ENCODE peak calls at places on chromosomes 13 and 19, in five cellular contexts. W is A549, Q is HepG2, H is GM12878, J is H1. D is an unnamed sample. For H3K4me1, the result is how much of the 10 kb centered on the place peaks cover.

GRCh38 chr19:1181606-1182005 is 7.5 kb upstream of the SBNO2 start:
- DNase-seq in W (no peak), Q (no peak), H (no peak), J (no peak), D (no peak)

GRCh38 chr13:98961204-98962105 is 16.4 kb downstream of the DOCK9 start:
- DNase-seq in W (no peak), Q (no peak), H (no peak), J (no peak), D (no peak)

GRCh38 chr19:46821512-46822359 is 28.9 kb downstream of the AP2S1 start:
- DNase-seq in W (no peak), Q (no peak), H (no peak), J (no peak), D (no peak)

GRCh38 chr19:2268861-2269243 is 12.6 kb upstream of the JSRP1 start:
- DNase-seq in W (no peak), Q (no peak), H (no peak), J (no peak), D (no peak)

GRCh38 chr19:44745386-44745831 is 3.1 kb upstream of the BCL3 start:
- DNase-seq in W (peak), Q (no peak), H (no peak), J (no peak), D (no peak)

GRCh38 chr13:100129605-100130004 is 40.7 kb downstream of the PCCA start:
- DNase-seq in W (no peak), Q (no peak), H (peak), J (no peak), D (no peak)

GRCh38 chr19:19453129-19453461 is 47.6 kb downstream of the GATAD2A start:
- DNase-seq in W (no peak), Q (no peak), H (no peak), J (no peak), D (no peak)

GRCh38 chr13:109998808-109999528 is 212.6 kb upstream of the IRS2 start:
- DNase-seq in W (peak), Q (no peak), H (no peak), J (no peak), D (no peak)

GRCh38 chr13:49667773-49668172 is 23.5 kb downstream of the EBPL start:
- DNase-seq in W (no peak), Q (no peak), H (no peak), J (no peak), D (no peak)

GRCh38 chr19:47210689-47211316 is 20.2 kb downstream of the BBC3 start:
- DNase-seq in W (peak), Q (peak), H (no peak), J (peak), D (peak)

GRCh38 chr19:9931629-9932028 is 4.7 kb downstream of the OLFM2 start:
- DNase-seq in W (no peak), Q (no peak), H (no peak), J (no peak), D (no peak)

GRCh38 chr19:49916839-49917733 is 11.9 kb upstream of the ATF5 start:
- DNase-seq in W (no peak), Q (no peak), H (no peak), J (no peak), D (no peak)

GRCh38 chr19:39845621-39846175 is 481 bp downstream of the FBL start:
- DNase-seq in W (peak), Q (no peak), H (no peak), J (no peak), D (peak)

GRCh38 chr13:105446197-105446596 is 1089.3 kb downstream of the EFNB2 start:
- DNase-seq in W (no peak), Q (no peak), H (no peak), J (no peak), D (no peak)

GRCh38 chr13:48278806-48279205 is 24.7 kb upstream of the RB1 start:
- DNase-seq in W (no peak), Q (no peak), H (no peak), J (no peak), D (no peak)

GRCh38 chr19:5907216-5907615 is 2.5 kb downstream of the VMAC start:
- DNase-seq in W (no peak), Q (no peak), H (no peak), J (no peak), D (no peak)

GRCh38 chr13:102643656-102644055 is 46.9 kb downstream of the TPP2 start:
- DNase-seq in W (no peak), Q (no peak), H (no peak), J (no peak), D (no peak)

GRCh38 chr13:67042556-67042955 is 187.6 kb downstream of the PCDH9 start:
- DNase-seq in W (no peak), Q (no peak), H (no peak), J (no peak), D (no peak)

GRCh38 chr13:78334059-78334458 is 269.3 kb downstream of the POU4F1 start:
- DNase-seq in W (no peak), Q (no peak), H (no peak), J (no peak), D (no peak)

GRCh38 chr13:49733181-49733951 is 42.1 kb upstream of the EBPL start:
- DNase-seq in W (no peak), Q (peak), H (no peak), J (no peak), D (no peak)

GRCh38 chr13:102392810-102393209 is 9.0 kb downstream of the FGF14 start:
- DNase-seq in W (no peak), Q (no peak), H (no peak), J (no peak), D (no peak)

GRCh38 chr19:7346488-7346971 is 2.2 kb upstream of the ARHGEF18 start:
- DNase-seq in W (no peak), Q (peak), H (no peak), J (no peak), D (no peak)

GRCh38 chr13:65555973-65556372 is 1674.2 kb downstream of the PCDH9 start:
- DNase-seq in W (no peak), Q (no peak), H (no peak), J (no peak), D (no peak)

GRCh38 chr13:74761794-74762193 is 627.6 kb upstream of the KLF12 start:
- DNase-seq in W (no peak), Q (no peak), H (no peak), J (no peak), D (no peak)

GRCh38 chr19:2517881-2518601 is 42.1 kb downstream of the GADD45B start:
- DNase-seq in W (no peak), Q (no peak), H (no peak), J (no peak), D (no peak)

GRCh38 chr13:113171250-113172125 is 13.0 kb downstream of the PROZ start:
- DNase-seq in W (no peak), Q (no peak), H (no peak), J (no peak), D (no peak)

GRCh38 chr13:106161186-106161585 is 374.3 kb downstream of the EFNB2 start:
- DNase-seq in W (no peak), Q (no peak), H (no peak), J (no peak), D (no peak)

GRCh38 chr13:40205771-40206240 is 460.6 kb downstream of the FOXO1 start:
- DNase-seq in W (no peak), Q (no peak), H (no peak), J (no peak), D (no peak)

GRCh38 chr13:62431852-62432251 is 1016.2 kb upstream of the PCDH20 start:
- DNase-seq in W (no peak), Q (no peak), H (no peak), J (no peak), D (no peak)

GRCh38 chr19:55080915-55081772 is 5.5 kb downstream of the EPS8L1 start:
- DNase-seq in W (peak), Q (peak), H (peak), J (peak), D (peak)

GRCh38 chr19:46487802-46488445 is 7.7 kb downstream of the PNMA8B start:
- DNase-seq in W (peak), Q (peak), H (no peak), J (peak), D (peak)

GRCh38 chr19:8085606-8086464 is 33.3 kb downstream of the CCL25 start:
- DNase-seq in W (peak), Q (peak), H (no peak), J (no peak), D (peak)

GRCh38 chr13:20411638-20412342 is 113.9 kb downstream of the CRYL1 start:
- DNase-seq in W (no peak), Q (no peak), H (peak), J (no peak), D (no peak)

GRCh38 chr13:51697855-51698254 is 106.1 kb downstream of the DHRS12 start:
- DNase-seq in W (no peak), Q (no peak), H (no peak), J (no peak), D (no peak)

GRCh38 chr19:54817670-54818536 is 1.6 kb downstream of the KIR3DL1 start:
- DNase-seq in W (no peak), Q (no peak), H (no peak), J (no peak), D (no peak)

GRCh38 chr19:15623711-15624318 is 8.8 kb downstream of the CYP4F8 start:
- DNase-seq in W (no peak), Q (no peak), H (no peak), J (no peak), D (peak)

GRCh38 chr19:35024095-35024494 is 6.2 kb upstream of the SCN1B start:
- DNase-seq in W (no peak), Q (no peak), H (no peak), J (no peak), D (no peak)
- H3K4me1 ChIP-seq in W (under half), Q (under half), H (under half), J (under half), D (under half)

DNA sequence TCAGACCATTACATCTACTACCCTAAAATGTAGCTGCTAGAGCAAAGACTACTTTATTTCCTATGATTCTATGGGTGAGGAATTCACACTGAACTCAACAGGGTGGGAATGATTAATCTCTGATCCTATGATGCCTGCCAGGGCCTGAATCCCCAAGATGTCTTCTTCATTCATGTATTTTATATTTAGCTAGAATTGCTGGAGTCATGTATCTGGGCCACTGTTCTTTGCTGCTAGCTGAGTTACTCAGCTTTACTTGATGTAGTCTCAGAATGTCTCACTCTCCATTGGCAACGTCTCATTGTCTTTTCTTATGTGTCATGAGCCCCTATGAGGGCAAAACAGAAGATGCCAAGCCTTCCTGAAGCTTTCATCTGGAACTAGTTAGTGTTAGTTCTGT is 21.1 kb downstream of the ZNF582 start:
- DNase-seq in W (no peak), Q (no peak), H (no peak), J (no peak), D (no peak)
- TF ChIP-seq HDAC2 in W (no peak), Q (no peak), H (no peak), J (no peak), D (no peak)

GRCh38 chr19:38690832-38691231 is 43.4 kb downstream of the ACTN4 start:
- DNase-seq in W (no peak), Q (no peak), H (no peak), J (no peak), D (no peak)
- H3K4me1 ChIP-seq in W (half or more), Q (half or more), H (half or more), J (under half), D (under half)

GRCh38 chr19:4606921-4607678 is 32.2 kb upstream of the TNFAIP8L1 start:
- DNase-seq in W (no peak), Q (no peak), H (no peak), J (peak), D (no peak)
- TF ChIP-seq HDAC2 in W (no peak), Q (peak), H (no peak), J (peak), D (peak)

DNA sequence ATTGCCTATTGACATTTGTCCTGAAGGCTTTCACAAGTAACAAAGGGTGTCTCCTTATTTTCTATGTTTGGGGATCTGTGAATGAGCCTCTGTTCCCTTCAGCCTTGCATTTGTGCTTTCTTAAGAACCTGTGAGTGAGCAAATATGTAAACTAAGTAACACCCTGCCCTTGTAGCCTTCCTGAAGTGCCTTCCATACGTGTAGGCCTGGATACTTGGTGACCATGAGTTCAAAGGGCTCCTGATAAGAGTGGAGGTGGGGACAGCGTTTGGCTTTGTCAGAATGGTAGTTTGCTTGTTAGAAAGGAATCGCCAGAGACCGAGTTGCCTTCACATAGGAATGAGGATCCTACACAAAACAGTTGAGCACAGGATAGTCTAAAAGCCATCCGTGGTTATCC is 14.5 kb upstream of the CCDC97 start:
- DNase-seq in W (no peak), Q (no peak), H (no peak), J (no peak), D (no peak)
- H3K4me1 ChIP-seq in W (under half), Q (under half), H (under half), J (under half), D (under half)

GRCh38 chr19:29805026-29805925 is 6.5 kb upstream of the CCNE1 start:
- DNase-seq in W (no peak), Q (peak), H (no peak), J (no peak), D (no peak)

GRCh38 chr19:29807178-29807577 is 4.6 kb upstream of the CCNE1 start:
- DNase-seq in W (no peak), Q (no peak), H (no peak), J (no peak), D (no peak)

GRCh38 chr19:29807870-29808405 is 3.9 kb upstream of the CCNE1 start:
- DNase-seq in W (no peak), Q (no peak), H (no peak), J (no peak), D (no peak)

GRCh38 chr19:29804493-29804892 is 7.3 kb upstream of the CCNE1 start:
- DNase-seq in W (no peak), Q (no peak), H (peak), J (no peak), D (no peak)

DNA sequence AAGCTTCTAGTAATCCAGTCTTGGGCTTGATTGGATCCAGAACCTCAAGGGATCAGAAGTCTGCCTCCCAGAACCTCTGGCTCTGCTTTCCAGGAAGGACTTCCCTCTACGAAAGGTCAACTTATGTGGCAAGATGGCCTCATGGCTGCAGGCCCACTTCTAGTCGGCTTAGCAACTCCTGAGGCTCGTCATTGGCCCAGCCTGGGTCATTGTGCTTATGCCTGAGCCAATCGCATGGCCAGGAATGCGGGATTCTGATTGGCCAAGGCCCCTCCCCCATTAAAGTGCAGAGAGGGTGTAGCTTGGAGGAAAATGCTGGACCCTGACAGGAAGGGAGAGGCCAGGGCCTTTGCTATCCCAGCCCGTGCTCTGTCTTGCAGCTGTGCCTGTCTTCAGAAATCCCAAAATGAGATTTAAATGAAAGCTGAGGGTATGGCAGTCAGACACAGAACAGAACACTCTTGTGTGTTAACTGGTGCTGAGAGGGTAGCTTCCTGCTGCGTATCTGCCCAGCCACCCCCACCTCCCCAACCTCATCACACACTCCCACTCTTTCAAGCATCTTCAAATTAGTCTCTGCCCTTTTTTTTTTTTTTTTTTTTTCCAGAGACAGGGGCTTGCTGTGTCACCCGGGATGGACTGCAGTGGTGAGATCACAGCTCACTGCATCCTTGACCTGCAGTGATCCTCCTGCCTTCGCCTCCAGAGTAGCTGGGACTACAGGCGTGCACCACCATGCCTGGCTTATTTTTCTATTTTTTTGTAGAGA is 5.5 kb upstream of the CCNE1 start:
- DNase-seq in W (peak), Q (peak), H (no peak), J (peak), D (peak)
- TF ChIP-seq HDAC2 in W (no peak), Q (no peak), H (no peak), J (no peak), D (no peak)

GRCh38 chr19:4638330-4638729 is 986 bp upstream of the TNFAIP8L1 start:
- DNase-seq in W (no peak), Q (no peak), H (no peak), J (no peak), D (no peak)

GRCh38 chr19:4639531-4640246 is 373 bp downstream of the TNFAIP8L1 start:
- DNase-seq in W (no peak), Q (peak), H (no peak), J (no peak), D (no peak)

GRCh38 chr19:4641132-4641531 is 1.8 kb downstream of the TNFAIP8L1 start:
- DNase-seq in W (no peak), Q (no peak), H (no peak), J (no peak), D (no peak)

GRCh38 chr19:4640247-4641000 is 1.1 kb downstream of the TNFAIP8L1 start:
- DNase-seq in W (no peak), Q (peak), H (no peak), J (no peak), D (no peak)

DNA sequence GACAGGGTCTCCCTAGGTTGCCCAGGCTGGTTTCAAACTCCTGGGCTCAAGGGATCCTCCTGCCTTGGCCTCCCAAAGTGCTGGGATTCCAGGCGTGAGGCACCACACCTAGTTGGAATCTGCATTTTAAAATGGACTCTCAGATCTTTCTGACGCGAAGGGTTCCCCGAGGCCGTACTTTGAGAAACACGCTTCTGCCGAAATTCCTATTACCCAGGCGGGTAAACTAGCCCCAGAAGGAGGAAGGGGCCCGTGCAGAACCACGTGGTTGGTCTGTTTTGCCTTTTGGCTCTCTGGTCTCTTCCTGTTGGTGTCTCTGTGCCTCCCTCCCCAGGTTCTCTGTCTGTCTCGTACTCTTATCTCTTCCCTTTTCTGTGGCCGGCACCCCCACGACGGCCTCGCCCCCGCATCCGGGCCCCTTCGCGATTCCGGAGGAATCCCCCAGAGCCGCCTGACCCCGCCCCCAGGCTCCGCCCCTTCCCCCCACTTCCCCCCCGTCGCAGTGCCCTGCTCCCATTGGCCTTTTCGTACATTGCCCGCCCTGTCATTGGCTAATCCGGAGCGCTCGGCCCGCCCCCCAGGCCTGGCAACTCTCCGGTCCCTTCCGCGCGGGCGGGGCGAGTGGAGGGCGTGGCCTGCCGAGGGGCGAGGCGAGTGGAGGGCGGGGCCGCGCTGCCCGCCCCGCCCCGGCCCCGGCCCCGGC is at the start of gene TNFAIP8L1:
- DNase-seq in W (peak), Q (peak), H (peak), J (peak), D (peak)
- H3K4me1 ChIP-seq in W (under half), Q (half or more), H (under half), J (under half), D (half or more)